ENCODE peak calls at places on chromosomes 13 and 19, in ten cellular contexts. T, H, Z, F, Y, U, D, N, X and M are unnamed samples.

GRCh38 chr19:50820086-50820485 is 3.5 kb downstream of the KLK1 start:
- DNase-seq in T (no peak), H (no peak), Z (no peak), F (no peak), Y (no peak), U (no peak), D (no peak), N (no peak), X (no peak), M (no peak)

GRCh38 chr13:74250738-74251190 is 116.6 kb upstream of the KLF12 start:
- DNase-seq in T (no peak), H (no peak), Z (no peak), F (no peak), Y (no peak), U (peak), D (no peak), N (no peak), X (no peak), M (no peak)

GRCh38 chr13:64239372-64239771 is 2823.7 kb upstream of the PCDH20 start:
- DNase-seq in T (no peak), H (no peak), Z (no peak), F (peak), Y (no peak), U (peak), D (no peak), N (no peak), X (no peak), M (no peak)

GRCh38 chr19:15399635-15400034 is 19.2 kb downstream of the AKAP8L start:
- DNase-seq in T (no peak), H (no peak), Z (no peak), F (no peak), Y (no peak), U (no peak), D (no peak), N (no peak), X (no peak), M (no peak)

GRCh38 chr13:87147076-87147475 is 524.1 kb upstream of the SLITRK5 start:
- DNase-seq in T (no peak), H (no peak), Z (no peak), F (peak), Y (no peak), U (no peak), D (no peak), N (no peak), X (no peak), M (no peak)

GRCh38 chr19:13068064-13068807 is 34.4 kb downstream of the LYL1 start:
- DNase-seq in T (no peak), H (no peak), Z (peak), F (no peak), Y (no peak), U (no peak), D (no peak), N (no peak), X (peak), M (no peak)

GRCh38 chr13:110924639-110924934 is 9.7 kb upstream of the ANKRD10 start:
- DNase-seq in T (no peak), H (no peak), Z (no peak), F (no peak), Y (no peak), U (no peak), D (no peak), N (no peak), X (no peak), M (no peak)

GRCh38 chr19:18629166-18630088 is 7.4 kb upstream of the KLHL26 start:
- DNase-seq in T (no peak), H (no peak), Z (peak), F (no peak), Y (no peak), U (no peak), D (no peak), N (peak), X (peak), M (peak)

GRCh38 chr19:49570997-49571676 is 9.2 kb downstream of the NOSIP start:
- DNase-seq in T (no peak), H (no peak), Z (no peak), F (no peak), Y (peak), U (peak), D (no peak), N (no peak), X (no peak), M (peak)

GRCh38 chr13:24267801-24268200 is 41.6 kb upstream of the C1QTNF9 start:
- DNase-seq in T (no peak), H (no peak), Z (no peak), F (no peak), Y (no peak), U (no peak), D (peak), N (no peak), X (no peak), M (no peak)

GRCh38 chr13:44136693-44137268 is 236.8 kb upstream of the SERP2 start:
- DNase-seq in T (no peak), H (no peak), Z (no peak), F (no peak), Y (no peak), U (no peak), D (no peak), N (no peak), X (no peak), M (no peak)

GRCh38 chr13:100269837-100270236 is 180.9 kb downstream of the PCCA start:
- DNase-seq in T (no peak), H (peak), Z (peak), F (no peak), Y (no peak), U (peak), D (peak), N (peak), X (peak), M (no peak)

GRCh38 chr13:46667687-46668281 is 114.8 kb downstream of the LRCH1 start:
- DNase-seq in T (no peak), H (no peak), Z (no peak), F (no peak), Y (no peak), U (no peak), D (no peak), N (no peak), X (no peak), M (no peak)

GRCh38 chr13:90696254-90696653 is 651.2 kb upstream of the MIR17HG start:
- DNase-seq in T (no peak), H (no peak), Z (no peak), F (no peak), Y (peak), U (peak), D (no peak), N (no peak), X (no peak), M (no peak)

GRCh38 chr19:38661996-38662395 is 14.5 kb downstream of the ACTN4 start:
- DNase-seq in T (no peak), H (no peak), Z (no peak), F (no peak), Y (no peak), U (no peak), D (no peak), N (no peak), X (no peak), M (no peak)

GRCh38 chr13:101915333-101915732 is 462.9 kb downstream of the ITGBL1 start:
- DNase-seq in T (no peak), H (no peak), Z (no peak), F (no peak), Y (no peak), U (no peak), D (no peak), N (no peak), X (no peak), M (no peak)

GRCh38 chr13:41919031-41919740 is 41.7 kb downstream of the VWA8 start:
- DNase-seq in T (no peak), H (no peak), Z (no peak), F (no peak), Y (no peak), U (no peak), D (no peak), N (no peak), X (no peak), M (no peak)

GRCh38 chr19:13574933-13575332 is 68.7 kb upstream of the CACNA1A start:
- DNase-seq in T (no peak), H (no peak), Z (no peak), F (no peak), Y (peak), U (no peak), D (no peak), N (no peak), X (no peak), M (no peak)

GRCh38 chr19:36100476-36100875 is 10.5 kb upstream of the OVOL3 start:
- DNase-seq in T (no peak), H (no peak), Z (no peak), F (no peak), Y (no peak), U (peak), D (no peak), N (no peak), X (no peak), M (no peak)

GRCh38 chr13:48496796-48497195 is 36.1 kb downstream of the RCBTB2 start:
- DNase-seq in T (no peak), H (no peak), Z (no peak), F (no peak), Y (no peak), U (no peak), D (no peak), N (no peak), X (no peak), M (no peak)

GRCh38 chr19:13262450-13262849 is 112.2 kb downstream of the IER2 start:
- DNase-seq in T (no peak), H (no peak), Z (no peak), F (peak), Y (peak), U (peak), D (no peak), N (no peak), X (no peak), M (peak)

GRCh38 chr13:91154553-91154952 is 192.9 kb upstream of the MIR17HG start:
- DNase-seq in T (no peak), H (no peak), Z (no peak), F (peak), Y (no peak), U (peak), D (no peak), N (no peak), X (no peak), M (no peak)

GRCh38 chr19:10876459-10877240 is 5.3 kb downstream of the CARM1 start:
- DNase-seq in T (no peak), H (peak), Z (peak), F (no peak), Y (no peak), U (peak), D (no peak), N (no peak), X (no peak), M (no peak)

GRCh38 chr19:16702123-16702522 is 17.5 kb upstream of the NWD1 start:
- DNase-seq in T (no peak), H (no peak), Z (no peak), F (peak), Y (no peak), U (peak), D (no peak), N (no peak), X (no peak), M (no peak)

GRCh38 chr19:13132471-13133166 is 14.6 kb downstream of the NACC1 start:
- DNase-seq in T (no peak), H (no peak), Z (no peak), F (no peak), Y (no peak), U (peak), D (no peak), N (no peak), X (no peak), M (no peak)

GRCh38 chr19:56958428-56958827 is 117.9 kb upstream of the PEG3 start:
- DNase-seq in T (no peak), H (no peak), Z (no peak), F (no peak), Y (no peak), U (peak), D (no peak), N (no peak), X (peak), M (no peak)

GRCh38 chr13:29756506-29756905 is 93.9 kb downstream of the UBL3 start:
- DNase-seq in T (no peak), H (no peak), Z (no peak), F (no peak), Y (no peak), U (no peak), D (no peak), N (no peak), X (no peak), M (no peak)

GRCh38 chr19:42024622-42025111 is 30.6 kb upstream of the ATP1A3 start:
- DNase-seq in T (no peak), H (no peak), Z (no peak), F (peak), Y (no peak), U (peak), D (no peak), N (no peak), X (no peak), M (no peak)

GRCh38 chr13:32031025-32031814 is at the start of gene FRY:
- DNase-seq in T (peak), H (peak), Z (peak), F (no peak), Y (peak), U (peak), D (peak), N (peak), X (peak), M (peak)

GRCh38 chr19:19120308-19121156 is 17.7 kb downstream of the TMEM161A start:
- DNase-seq in T (no peak), H (no peak), Z (peak), F (no peak), Y (peak), U (no peak), D (peak), N (peak), X (peak), M (no peak)

GRCh38 chr19:46970815-46971214 is 48.8 kb upstream of the NPAS1 start:
- DNase-seq in T (no peak), H (no peak), Z (no peak), F (peak), Y (no peak), U (peak), D (no peak), N (peak), X (no peak), M (no peak)

GRCh38 chr13:100673831-100674362 is 698 bp downstream of the TMTC4 start:
- DNase-seq in T (peak), H (no peak), Z (peak), F (peak), Y (peak), U (peak), D (peak), N (peak), X (peak), M (peak)

GRCh38 chr19:49114630-49115363 is 627 bp downstream of the LIN7B start:
- DNase-seq in T (no peak), H (peak), Z (peak), F (no peak), Y (no peak), U (peak), D (peak), N (peak), X (peak), M (peak)

GRCh38 chr19:6242677-6243076 is 37.1 kb downstream of the MLLT1 start:
- DNase-seq in T (no peak), H (no peak), Z (no peak), F (no peak), Y (no peak), U (no peak), D (no peak), N (peak), X (no peak), M (no peak)

GRCh38 chr19:48368942-48369341 is 4.8 kb downstream of the SYNGR4 start:
- DNase-seq in T (no peak), H (no peak), Z (no peak), F (no peak), Y (no peak), U (peak), D (no peak), N (no peak), X (no peak), M (peak)

GRCh38 chr19:4304509-4305252 is at the start of gene FSD1:
- DNase-seq in T (no peak), H (no peak), Z (peak), F (no peak), Y (peak), U (peak), D (no peak), N (no peak), X (peak), M (peak)